ENCODE peak calls at places on chromosomes 12 and 14, in five cellular contexts. M is heart right ventricle, A is uterus, R is A549, S is A673. K is an unnamed sample.

GRCh38 chr12:508795-509194 is 49.1 kb downstream of the B4GALNT3 start:
- DNase-seq in A (no peak), M (no peak), S (no peak), R (no peak), K (no peak)

GRCh38 chr14:66600416-66600815 is 92.5 kb downstream of the GPHN start:
- DNase-seq in R (no peak), S (no peak), A (no peak), M (no peak), K (no peak)

GRCh38 chr12:15701212-15701611 is 88.0 kb downstream of the EPS8 start:
- DNase-seq in A (no peak), R (no peak), M (no peak), S (peak; percentile 52), K (no peak)

GRCh38 chr12:58009355-58009754 is 68.0 kb downstream of the ATP23 start:
- DNase-seq in M (no peak), R (no peak), S (no peak), A (no peak), K (no peak)

GRCh38 chr14:101733211-101733610 is 28.3 kb upstream of the PPP2R5C start:
- DNase-seq in A (no peak), S (peak; percentile 31), R (no peak), M (no peak), K (no peak)

GRCh38 chr14:23183076-23183475 is 384 bp downstream of the SLC7A8 start:
- DNase-seq in S (no peak), M (no peak), A (no peak), R (no peak), K (no peak)

GRCh38 chr14:68688872-68689371 is 103.9 kb downstream of the ZFP36L1 start:
- DNase-seq in S (peak; percentile 51), R (no peak), A (peak; percentile 59), M (no peak), K (no peak)

GRCh38 chr12:84701041-84701440 is 211.6 kb downstream of the SLC6A15 start:
- DNase-seq in R (no peak), M (no peak), A (no peak), S (no peak), K (no peak)

GRCh38 chr14:52048641-52049204 is 20.1 kb downstream of the NID2 start:
- DNase-seq in A (no peak), S (peak; percentile 66), R (no peak), M (no peak), K (no peak)

GRCh38 chr12:47979166-47979565 is 15.8 kb downstream of the TMEM106C start:
- DNase-seq in R (no peak), A (no peak), S (no peak), M (no peak), K (no peak)

GRCh38 chr12:54701940-54702592 is 53.9 kb upstream of the DCD start:
- DNase-seq in M (no peak), A (no peak), R (peak; percentile 34), S (peak; percentile 70), K (no peak)

GRCh38 chr12:64658892-64659481 is 48.7 kb downstream of the RASSF3 start:
- DNase-seq in R (no peak), M (no peak), A (no peak), S (no peak), K (no peak)
- H3K27ac ChIP-seq in R (no peak overlapping the region), M (no peak overlapping the region), A (peak overlapping the region; percentile 82), S (no peak overlapping the region), K (no peak overlapping the region)

DNA sequence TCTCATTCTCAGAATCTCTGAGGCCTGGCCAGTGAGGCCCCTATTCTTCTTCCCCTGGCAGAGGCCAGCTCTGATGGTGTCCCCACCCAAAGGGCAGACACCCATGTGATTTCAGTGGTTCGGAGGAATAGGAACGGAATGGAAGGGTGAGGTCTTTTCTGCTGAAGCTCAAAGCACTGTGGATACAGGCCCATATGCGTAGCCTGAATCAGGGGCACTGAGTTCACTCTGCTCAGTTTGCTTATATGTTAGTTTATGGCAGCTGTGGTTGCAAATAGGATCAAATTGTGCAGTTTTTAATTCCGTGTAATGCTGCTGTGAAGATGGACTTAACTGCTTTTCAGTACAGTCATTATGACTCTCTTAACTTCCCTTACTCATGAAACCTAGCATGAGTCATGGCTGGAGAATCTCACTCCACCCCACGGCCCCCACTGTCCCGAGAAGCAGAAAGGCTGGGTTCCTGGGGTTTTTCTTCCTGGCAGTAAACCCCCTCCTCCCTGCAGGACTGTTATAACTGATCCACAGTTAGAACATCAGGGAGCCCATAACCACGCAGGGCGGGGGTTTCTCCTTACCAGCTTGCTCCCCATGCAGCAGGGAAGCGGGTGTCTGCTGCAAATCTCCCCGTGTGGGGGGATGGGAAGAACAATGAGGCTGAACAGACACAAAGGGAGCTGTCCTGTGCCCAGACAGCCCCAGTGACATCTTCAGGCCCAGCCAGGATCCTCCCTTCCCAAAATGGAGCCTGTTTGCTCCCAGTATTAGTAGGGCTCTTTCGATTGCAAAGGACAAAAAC is 122.7 kb downstream of the SLC38A6 start:
- DNase-seq in R (peak; percentile 96), S (peak; percentile 98), M (peak; percentile 45), A (peak; percentile 49), K (no peak)
- H3K27ac ChIP-seq in R (peak overlapping the region; percentile 97), S (peak overlapping the region; percentile 96), M (peak overlapping the region; percentile 30), A (peak overlapping the region; percentile 57), K (no peak overlapping the region)

DNA sequence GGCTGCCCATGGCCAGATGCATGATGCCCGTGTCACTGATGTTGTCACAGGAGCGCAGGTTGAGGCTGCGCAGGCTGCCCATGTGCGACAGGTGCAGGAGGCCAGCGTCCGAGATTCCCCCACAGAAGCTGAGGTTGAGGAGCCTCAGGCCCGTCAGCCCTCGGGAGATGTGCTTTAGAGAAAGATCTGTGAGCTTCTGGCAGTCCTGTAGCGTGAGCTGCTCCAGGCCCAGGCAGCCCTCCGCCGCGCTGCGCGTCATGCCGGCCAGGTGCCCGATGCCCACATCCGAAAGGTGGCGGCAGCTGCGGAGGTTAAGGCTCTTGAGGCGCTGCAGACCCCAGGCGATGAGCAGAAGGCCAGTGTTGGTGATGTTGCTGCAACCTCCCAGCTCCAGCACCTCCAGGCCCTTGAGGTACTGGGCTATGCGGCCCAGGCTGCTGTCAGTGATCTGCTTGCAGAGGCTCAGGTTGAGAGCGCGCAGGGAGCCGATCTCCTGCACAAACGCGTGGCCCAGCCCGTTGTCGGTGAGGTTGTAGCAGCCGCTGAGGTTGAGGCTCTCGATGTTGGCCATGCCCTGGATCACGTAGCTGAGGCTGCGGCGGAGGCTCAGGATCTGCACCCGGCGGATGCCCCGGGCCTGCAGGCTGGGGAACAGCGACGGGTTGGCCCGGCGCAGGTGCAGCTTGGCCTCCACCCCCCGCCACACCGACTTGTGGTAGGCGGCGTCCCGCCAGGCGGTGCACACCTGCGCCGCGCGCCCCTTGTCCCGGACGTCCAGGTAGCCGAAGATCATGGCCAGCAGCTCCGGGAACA is 943 bp downstream of the FBXL14 start:
- DNase-seq in M (peak; percentile 23), R (no peak), A (peak; percentile 29), S (peak; percentile 57), K (no peak)
- H3K27ac ChIP-seq in M (peak overlapping the region; percentile 96), R (peak overlapping the region; percentile 91), A (peak overlapping the region; percentile 99), S (peak overlapping the region; percentile 28), K (peak overlapping the region; percentile 98)

GRCh38 chr14:50859296-50859624 is 12.6 kb upstream of the ABHD12B start:
- DNase-seq in M (no peak), R (no peak), A (no peak), S (no peak), K (no peak)
- H3K27ac ChIP-seq in M (peak overlapping the region; percentile 40), R (no peak overlapping the region), A (peak overlapping the region; percentile 89), S (no peak overlapping the region), K (peak overlapping the region; percentile 84)

GRCh38 chr14:20805485-20805884 is 2.8 kb upstream of the RNASE1 start:
- DNase-seq in R (no peak), S (no peak), M (no peak), A (no peak), K (no peak)

GRCh38 chr14:20808084-20808483 is 5.4 kb upstream of the RNASE1 start:
- DNase-seq in M (no peak), A (no peak), S (no peak), R (no peak), K (no peak)

GRCh38 chr14:20803221-20803620 is 577 bp upstream of the RNASE1 start:
- DNase-seq in M (peak; percentile 19), A (no peak), S (no peak), R (no peak), K (no peak)

GRCh38 chr14:20809917-20810316 is 7.3 kb upstream of the RNASE1 start:
- DNase-seq in M (no peak), R (no peak), A (no peak), S (no peak), K (no peak)

DNA sequence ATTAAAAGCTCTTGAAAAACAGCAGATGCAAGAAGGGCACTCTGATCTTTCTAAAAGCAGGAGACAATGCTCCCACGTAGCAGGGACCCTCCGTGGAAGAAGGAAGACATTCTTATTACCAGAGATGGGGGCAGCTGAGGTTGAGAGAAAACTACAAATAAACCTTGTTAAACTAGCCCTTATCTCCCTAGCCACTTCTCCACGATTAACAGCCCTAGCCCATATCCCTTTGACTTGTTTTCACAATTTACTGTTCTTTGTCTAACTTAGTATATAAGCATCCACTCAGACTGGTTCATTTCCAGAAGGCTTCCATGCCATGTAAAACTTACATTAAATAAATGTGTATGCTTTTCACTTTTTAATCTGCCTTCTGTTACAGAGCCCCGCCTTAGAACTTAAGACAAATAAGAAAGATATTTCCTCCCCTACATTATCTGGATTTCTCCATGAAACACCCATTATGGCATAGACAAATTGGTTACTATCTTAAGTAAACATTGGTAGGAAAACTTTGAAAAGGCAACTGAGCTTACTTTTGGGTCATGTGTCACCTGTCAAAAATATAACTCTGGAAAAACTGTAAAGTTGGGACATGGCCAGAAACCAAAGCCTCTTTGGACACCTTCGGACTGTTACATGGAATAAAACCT is 4.8 kb upstream of the RNASE1 start:
- DNase-seq in S (no peak), M (no peak), A (no peak), R (no peak), K (no peak)
- H3K27ac ChIP-seq in S (no peak overlapping the region), M (no peak overlapping the region), A (no peak overlapping the region), R (no peak overlapping the region), K (no peak overlapping the region)

K was measured in substantia nigra.